ENCODE peak calls at places on chromosomes 12 and 14, in five cellular contexts. One of them, this sample, is unnamed.
A peak's percentile ranks its signal among the peaks of the same experiment; 100 is the strongest.

GRCh38 chr14:99698236-99698635 is 14.1 kb downstream of the CYP46A1 start:
- DNase-seq in H1: peak; percentile 30
- DNase-seq in H9: no peak
- DNase-seq in trophoblast cell: no peak
- DNase-seq in mesenchymal stem cell: no peak
- DNase-seq in this sample: no peak

GRCh38 chr12:2359725-2360629 is 307.2 kb downstream of the CACNA1C start:
- DNase-seq in H1: no peak
- DNase-seq in H9: no peak
- DNase-seq in trophoblast cell: no peak
- DNase-seq in mesenchymal stem cell: no peak
- DNase-seq in this sample: no peak

GRCh38 chr14:87640553-87640952 is 352.4 kb downstream of the GALC start:
- DNase-seq in H1: no peak
- DNase-seq in H9: no peak
- DNase-seq in trophoblast cell: no peak
- DNase-seq in mesenchymal stem cell: no peak
- DNase-seq in this sample: no peak

GRCh38 chr12:120118710-120119097 is 2.2 kb upstream of the RAB35 start:
- DNase-seq in H1: no peak
- DNase-seq in H9: no peak
- DNase-seq in trophoblast cell: no peak
- DNase-seq in mesenchymal stem cell: no peak
- DNase-seq in this sample: no peak

GRCh38 chr12:30357712-30358111 is 338.0 kb downstream of the IPO8 start:
- DNase-seq in H1: no peak
- DNase-seq in H9: no peak
- DNase-seq in trophoblast cell: no peak
- DNase-seq in mesenchymal stem cell: peak; percentile 47
- DNase-seq in this sample: no peak

GRCh38 chr14:74683406-74683805 is 29.5 kb downstream of the AREL1 start:
- DNase-seq in H1: no peak
- DNase-seq in H9: no peak
- DNase-seq in trophoblast cell: no peak
- DNase-seq in mesenchymal stem cell: no peak
- DNase-seq in this sample: no peak

GRCh38 chr12:30823140-30823669 is 68.5 kb upstream of the CAPRIN2 start:
- DNase-seq in H1: no peak
- DNase-seq in H9: no peak
- DNase-seq in trophoblast cell: no peak
- DNase-seq in mesenchymal stem cell: peak; percentile 62
- DNase-seq in this sample: peak; percentile 27

GRCh38 chr12:663293-663871 is at the start of gene NINJ2:
- DNase-seq in H1: no peak
- DNase-seq in H9: no peak
- DNase-seq in trophoblast cell: no peak
- DNase-seq in mesenchymal stem cell: no peak
- DNase-seq in this sample: no peak

GRCh38 chr14:41285193-41285748 is 321.4 kb upstream of the LRFN5 start:
- DNase-seq in H1: peak; percentile 50
- DNase-seq in H9: no peak
- DNase-seq in trophoblast cell: peak; percentile 6
- DNase-seq in mesenchymal stem cell: peak; percentile 56
- DNase-seq in this sample: peak; percentile 57

GRCh38 chr12:26150737-26151450 is 26.1 kb upstream of the BHLHE41 start:
- DNase-seq in H1: no peak
- DNase-seq in H9: no peak
- DNase-seq in trophoblast cell: no peak
- DNase-seq in mesenchymal stem cell: peak; percentile 69
- DNase-seq in this sample: no peak

GRCh38 chr14:74661726-74662450 is 49.9 kb upstream of the LTBP2 start:
- DNase-seq in H1: no peak
- DNase-seq in H9: no peak
- DNase-seq in trophoblast cell: no peak
- DNase-seq in mesenchymal stem cell: no peak
- DNase-seq in this sample: no peak

GRCh38 chr12:98188649-98189048 is 326.7 kb upstream of the TMPO start:
- DNase-seq in H1: no peak
- DNase-seq in H9: no peak
- DNase-seq in trophoblast cell: no peak
- DNase-seq in mesenchymal stem cell: peak; percentile 14
- DNase-seq in this sample: no peak

GRCh38 chr14:101519090-101519489 is 42.2 kb upstream of the DIO3 start:
- DNase-seq in H1: no peak
- DNase-seq in H9: no peak
- DNase-seq in trophoblast cell: no peak
- DNase-seq in mesenchymal stem cell: no peak
- DNase-seq in this sample: no peak

GRCh38 chr12:72270246-72270645 is 1.9 kb upstream of the TRHDE start:
- DNase-seq in H1: no peak
- DNase-seq in H9: no peak
- DNase-seq in trophoblast cell: no peak
- DNase-seq in mesenchymal stem cell: no peak
- DNase-seq in this sample: no peak

GRCh38 chr12:72272731-72273498 is 745 bp downstream of the TRHDE start:
- DNase-seq in H1: peak; percentile 67
- DNase-seq in H9: peak; percentile 46
- DNase-seq in trophoblast cell: no peak
- DNase-seq in mesenchymal stem cell: peak; percentile 80
- DNase-seq in this sample: peak; percentile 27

GRCh38 chr12:72271401-72271740 is 799 bp upstream of the TRHDE start:
- DNase-seq in H1: peak; percentile 73
- DNase-seq in H9: no peak
- DNase-seq in trophoblast cell: no peak
- DNase-seq in mesenchymal stem cell: peak; percentile 74
- DNase-seq in this sample: peak; percentile 68

GRCh38 chr12:72273499-72273837 is 1.3 kb downstream of the TRHDE start:
- DNase-seq in H1: peak; percentile 52
- DNase-seq in H9: no peak
- DNase-seq in trophoblast cell: no peak
- DNase-seq in mesenchymal stem cell: no peak
- DNase-seq in this sample: no peak

DNA sequence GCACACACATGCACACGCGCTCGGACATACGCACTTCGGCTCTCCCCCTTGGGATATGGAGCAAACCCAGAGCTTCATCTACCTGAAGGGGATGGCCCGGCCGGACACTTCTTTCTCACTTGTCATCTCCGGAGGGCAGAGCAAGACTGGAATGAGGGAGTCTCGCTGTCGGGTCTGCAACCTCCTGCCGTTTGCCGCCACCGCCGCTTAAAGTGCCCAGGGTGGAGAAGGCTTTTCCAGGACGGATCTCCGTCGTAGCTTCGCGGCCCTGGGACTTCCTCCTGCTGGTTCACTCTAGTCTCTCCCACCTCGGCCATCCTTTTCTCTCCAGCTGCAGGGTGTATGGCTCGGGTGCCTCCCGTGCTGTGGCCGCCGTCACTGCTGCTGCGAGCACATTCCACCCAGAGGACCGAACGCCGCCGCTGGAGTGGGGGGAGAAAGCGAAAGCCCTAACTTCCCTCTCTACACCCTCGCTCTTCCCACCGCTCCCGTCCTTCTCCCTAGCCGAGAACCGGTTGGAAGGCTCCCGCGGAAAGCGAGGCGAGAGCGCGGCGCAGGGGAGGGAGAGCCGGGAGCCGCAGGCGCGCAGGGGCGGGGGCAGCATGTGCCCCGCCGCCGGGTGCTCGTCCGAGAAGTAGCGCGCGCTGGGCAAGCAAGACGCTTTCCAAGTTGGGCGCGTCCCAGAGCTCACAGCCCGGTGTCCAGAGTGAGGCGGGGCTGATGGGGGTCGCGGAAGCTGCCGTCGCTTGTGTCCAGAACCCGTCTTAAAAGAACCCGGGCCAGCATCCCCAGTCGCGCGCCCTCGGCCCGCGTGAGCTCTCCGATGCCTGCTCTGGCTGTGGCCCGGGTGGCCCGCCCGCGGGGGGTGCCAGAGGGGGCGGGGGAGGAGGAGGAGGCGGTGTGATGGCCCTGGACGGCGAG is at the start of gene TRHDE:
- DNase-seq in H1: peak; percentile 75
- DNase-seq in H9: peak; percentile 78
- DNase-seq in trophoblast cell: no peak
- DNase-seq in mesenchymal stem cell: peak; percentile 76
- DNase-seq in this sample: peak; percentile 61
- H3K9ac ChIP-seq in H1: peak within 1 kb of the TSS; percentile 31
- H3K9ac ChIP-seq in H9: peak within 1 kb of the TSS; percentile 36
- H3K9ac ChIP-seq in trophoblast cell: peak within 1 kb of the TSS; percentile 42
- H3K9ac ChIP-seq in mesenchymal stem cell: peak within 1 kb of the TSS; percentile 45
- H3K9ac ChIP-seq in this sample: peak within 1 kb of the TSS; percentile 93

DNA sequence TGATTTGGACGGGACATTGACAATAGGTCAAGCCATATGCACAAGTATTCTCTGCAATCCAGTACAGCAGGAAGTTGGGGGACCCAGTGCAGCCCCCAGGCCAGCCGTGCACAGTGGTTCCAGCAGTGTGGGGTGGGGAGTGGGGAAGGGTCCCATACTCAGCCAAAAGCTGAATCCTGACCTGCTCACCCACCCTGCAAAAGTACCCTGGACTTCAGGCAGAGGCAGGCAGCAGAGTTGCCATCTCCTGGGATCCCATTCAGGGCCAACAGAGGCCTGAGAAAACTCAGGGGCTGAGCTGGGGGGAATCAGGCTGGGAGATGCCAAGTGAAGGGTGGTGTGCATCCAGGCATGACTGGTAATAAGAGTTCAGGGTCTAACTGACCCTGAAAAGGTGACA is 83.9 kb downstream of the ALG10 start:
- DNase-seq in H1: no peak
- DNase-seq in H9: no peak
- DNase-seq in trophoblast cell: no peak
- DNase-seq in mesenchymal stem cell: no peak
- DNase-seq in this sample: no peak
- H2BK12ac ChIP-seq in H1: no peak overlapping the region
- H2BK12ac ChIP-seq in H9: no peak overlapping the region
- H2BK12ac ChIP-seq in trophoblast cell: no peak overlapping the region
- H2BK12ac ChIP-seq in mesenchymal stem cell: no peak overlapping the region
- H2BK12ac ChIP-seq in this sample: no peak overlapping the region

DNA sequence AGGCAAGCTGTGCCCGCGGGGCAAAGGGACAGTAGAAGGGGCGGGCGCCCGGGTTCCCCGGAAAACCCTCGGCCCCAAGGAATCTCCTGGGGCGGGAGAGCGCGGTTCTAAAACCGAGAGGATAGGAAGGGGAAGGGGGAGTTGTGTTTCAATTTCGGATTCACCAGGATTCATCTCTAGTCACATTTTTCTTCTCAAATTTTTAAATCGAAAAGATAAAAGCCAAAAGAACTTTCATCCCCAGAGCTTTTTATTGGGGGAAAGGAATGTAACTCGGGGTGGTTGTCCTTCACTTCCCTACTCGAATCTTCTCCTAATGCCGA is 1.4 kb downstream of the BMP4 start:
- DNase-seq in H1: no peak
- DNase-seq in H9: no peak
- DNase-seq in trophoblast cell: no peak
- DNase-seq in mesenchymal stem cell: no peak
- DNase-seq in this sample: no peak
- H3K9ac ChIP-seq in H1: no peak overlapping the region
- H3K9ac ChIP-seq in H9: no peak overlapping the region
- H3K9ac ChIP-seq in trophoblast cell: peak overlapping the region; percentile 72
- H3K9ac ChIP-seq in mesenchymal stem cell: peak overlapping the region; percentile 89
- H3K9ac ChIP-seq in this sample: no peak overlapping the region

GRCh38 chr14:96285667-96286066 is 29.7 kb downstream of the BDKRB1 start:
- DNase-seq in H1: no peak
- DNase-seq in H9: no peak
- DNase-seq in trophoblast cell: peak; percentile 82
- DNase-seq in mesenchymal stem cell: peak; percentile 93
- DNase-seq in this sample: no peak
- H2BK12ac ChIP-seq in H1: no peak overlapping the region
- H2BK12ac ChIP-seq in H9: no peak overlapping the region
- H2BK12ac ChIP-seq in trophoblast cell: no peak overlapping the region
- H2BK12ac ChIP-seq in mesenchymal stem cell: peak overlapping the region; percentile 79
- H2BK12ac ChIP-seq in this sample: no peak overlapping the region

This sample was measured in neuronal stem cell.